ENCODE peak calls at places on chromosomes 4 and X, in five cellular contexts. D, K, Z, L and R are unnamed samples.

GRCh38 chrX:75746891-75747639 is 38.0 kb downstream of the MAGEE2 start:
- DNase-seq in L (no peak), D (peak), Z (no peak), K (no peak), R (peak)

GRCh38 chr4:86522349-86522748 is 71.8 kb upstream of the PTPN13 start:
- DNase-seq in L (no peak), K (no peak), Z (no peak), D (no peak), R (no peak)

GRCh38 chr4:119646347-119647071 is 17.9 kb upstream of the PDE5A start:
- DNase-seq in K (no peak), D (no peak), Z (no peak), L (no peak), R (no peak)

GRCh38 chr4:924107-925096 is 7.7 kb downstream of the GAK start:
- DNase-seq in Z (peak), D (peak), K (no peak), L (no peak), R (no peak)

GRCh38 chrX:51487960-51488267 is 8.5 kb downstream of the NUDT11 start:
- DNase-seq in D (no peak), K (no peak), L (no peak), Z (no peak), R (no peak)

GRCh38 chr4:25792200-25792791 is 70.5 kb downstream of the SEL1L3 start:
- DNase-seq in Z (peak), L (no peak), K (no peak), D (no peak), R (no peak)

GRCh38 chr4:40916880-40917279 is 167.1 kb downstream of the NSUN7 start:
- DNase-seq in L (no peak), Z (peak), K (no peak), D (peak), R (no peak)

GRCh38 chr4:153816542-153816941 is 27.7 kb upstream of the SFRP2 start:
- DNase-seq in Z (no peak), D (no peak), L (no peak), K (no peak), R (peak)

GRCh38 chrX:9847071-9847470 is 60.8 kb downstream of the SHROOM2 start:
- DNase-seq in K (peak), Z (no peak), D (no peak), L (no peak), R (no peak)

GRCh38 chr4:1720163-1720983 is 750 bp downstream of the TMEM129 start:
- DNase-seq in Z (peak), L (no peak), D (peak), K (peak), R (no peak)

GRCh38 chrX:110026099-110026844 is 23.4 kb downstream of the TMEM164 start:
- DNase-seq in L (no peak), Z (no peak), K (no peak), D (no peak), R (no peak)

GRCh38 chrX:49106930-49107329 is 16.6 kb downstream of the GPKOW start:
- DNase-seq in K (peak), L (peak), D (peak), Z (no peak), R (no peak)

GRCh38 chr4:182192511-182193181 is 50.6 kb upstream of the TENM3 start:
- DNase-seq in D (no peak), K (no peak), L (no peak), Z (no peak), R (no peak)

GRCh38 chr4:52714597-52715254 is 36.5 kb downstream of the ERVMER34-1 start:
- DNase-seq in L (no peak), Z (no peak), K (no peak), D (no peak), R (no peak)

GRCh38 chrX:7062912-7063311 is 84.6 kb upstream of the STS start:
- DNase-seq in D (no peak), L (no peak), K (no peak), Z (no peak), R (no peak)

GRCh38 chr4:182242793-182243192 is 409 bp upstream of the TENM3 start:
- DNase-seq in L (no peak), K (no peak), Z (no peak), D (no peak), R (no peak)

GRCh38 chr4:31261632-31262031 is 541.5 kb downstream of the PCDH7 start:
- DNase-seq in Z (no peak), L (no peak), D (no peak), K (no peak), R (no peak)

GRCh38 chrX:43718546-43718945 is 62.4 kb downstream of the MAOA start:
- DNase-seq in D (no peak), L (no peak), K (no peak), Z (no peak), R (no peak)

GRCh38 chr4:93791570-93792195 is 36.9 kb upstream of the ATOH1 start:
- DNase-seq in Z (peak), L (peak), K (peak), D (no peak), R (peak)

GRCh38 chr4:117987464-117987863 is 46.8 kb upstream of the NDST3 start:
- DNase-seq in D (no peak), K (no peak), Z (no peak), L (no peak), R (no peak)

GRCh38 chr4:138507527-138507926 is 265.4 kb upstream of the SLC7A11 start:
- DNase-seq in D (no peak), L (peak), Z (no peak), K (peak), R (no peak)

GRCh38 chrX:11423362-11423818 is 130.2 kb downstream of the AMELX start:
- DNase-seq in D (peak), L (peak), Z (peak), K (peak), R (no peak)

GRCh38 chr4:77956917-77957316 is 94.3 kb downstream of the MRPL1 start:
- DNase-seq in L (no peak), Z (no peak), D (no peak), K (no peak), R (no peak)

GRCh38 chrX:27555514-27555913 is 34.6 kb upstream of the DCAF8L2 start:
- DNase-seq in D (no peak), Z (no peak), L (no peak), K (peak), R (peak)

GRCh38 chr4:1928356-1929235 is 57.4 kb downstream of the NSD2 start:
- DNase-seq in Z (no peak), K (no peak), D (no peak), L (no peak), R (no peak)

GRCh38 chr4:76430519-76431388 is 4.3 kb upstream of the SHROOM3 start:
- DNase-seq in K (peak), L (peak), D (no peak), Z (no peak), R (no peak)

GRCh38 chrX:115533485-115533884 is 27.5 kb upstream of the PLS3 start:
- DNase-seq in K (peak), L (peak), D (no peak), Z (no peak), R (no peak)

GRCh38 chr4:152045781-152046571 is 285.2 kb upstream of the GATB start:
- DNase-seq in D (peak), Z (peak), K (no peak), L (no peak), R (peak)

GRCh38 chr4:82643994-82644730 is 82.4 kb upstream of the TMEM150C start:
- DNase-seq in L (peak), K (no peak), Z (no peak), D (no peak), R (no peak)

GRCh38 chrX:150047818-150048217 is 109.5 kb upstream of the EOLA2 start:
- DNase-seq in L (no peak), D (no peak), Z (no peak), K (no peak), R (no peak)

GRCh38 chr4:6671648-6672047 is 22.0 kb upstream of the S100P start:
- DNase-seq in K (no peak), D (no peak), Z (no peak), L (no peak), R (no peak)

GRCh38 chrX:135931644-135932487 is 38.4 kb downstream of the SAGE1 start:
- DNase-seq in D (no peak), K (no peak), L (peak), Z (peak), R (peak)

GRCh38 chrX:19865567-19866363 is 21.6 kb downstream of the SH3KBP1 start:
- DNase-seq in K (no peak), L (no peak), D (peak), Z (no peak), R (no peak)

GRCh38 chrX:154710309-154710708 is 40.6 kb downstream of the GAB3 start:
- DNase-seq in D (no peak), L (no peak), Z (peak), K (no peak), R (no peak)

GRCh38 chrX:109382332-109382731 is 99.6 kb downstream of the GUCY2F start:
- DNase-seq in K (no peak), D (no peak), L (no peak), Z (no peak), R (no peak)